ENCODE peak calls at places on chromosomes 1 and 21, in ten cellular contexts. One of them, this sample, is unnamed.

GRCh38 chr1:226981386-226981817 is 41.3 kb downstream of the COQ8A start:
- DNase-seq in dorsolateral prefrontal cortex: no peak
- DNase-seq in left ventricle myocardium inferior: no peak
- DNase-seq in hepatocyte: no peak
- DNase-seq in right lobe of liver: no peak
- DNase-seq in PC-9: no peak
- DNase-seq in astrocyte: no peak
- DNase-seq in body of pancreas: no peak
- DNase-seq in uterus: no peak
- DNase-seq in AG04450: no peak
- DNase-seq in this sample: no peak

GRCh38 chr1:172661107-172661506 is 2.2 kb downstream of the FASLG start:
- DNase-seq in hepatocyte: no peak
- DNase-seq in left ventricle myocardium inferior: no peak
- DNase-seq in uterus: no peak
- DNase-seq in astrocyte: no peak
- DNase-seq in right lobe of liver: no peak
- DNase-seq in body of pancreas: no peak
- DNase-seq in AG04450: no peak
- DNase-seq in dorsolateral prefrontal cortex: no peak
- DNase-seq in PC-9: no peak
- DNase-seq in this sample: no peak

GRCh38 chr21:40976198-40977114 is 129.5 kb upstream of the DSCAM start:
- DNase-seq in astrocyte: no peak
- DNase-seq in right lobe of liver: no peak
- DNase-seq in AG04450: no peak
- DNase-seq in body of pancreas: no peak
- DNase-seq in uterus: no peak
- DNase-seq in left ventricle myocardium inferior: no peak
- DNase-seq in hepatocyte: peak; percentile 3
- DNase-seq in PC-9: no peak
- DNase-seq in dorsolateral prefrontal cortex: no peak
- DNase-seq in this sample: no peak

GRCh38 chr1:228405200-228405978 is 1.2 kb downstream of the TRIM11 start:
- DNase-seq in astrocyte: no peak
- DNase-seq in uterus: no peak
- DNase-seq in left ventricle myocardium inferior: no peak
- DNase-seq in body of pancreas: no peak
- DNase-seq in PC-9: no peak
- DNase-seq in dorsolateral prefrontal cortex: no peak
- DNase-seq in right lobe of liver: no peak
- DNase-seq in AG04450: no peak
- DNase-seq in hepatocyte: no peak
- DNase-seq in this sample: no peak

GRCh38 chr1:26353976-26354820 is at the start of gene CRYBG2:
- DNase-seq in uterus: no peak
- DNase-seq in left ventricle myocardium inferior: no peak
- DNase-seq in astrocyte: no peak
- DNase-seq in hepatocyte: peak; percentile 87
- DNase-seq in body of pancreas: peak; percentile 27
- DNase-seq in dorsolateral prefrontal cortex: no peak
- DNase-seq in AG04450: no peak
- DNase-seq in right lobe of liver: no peak
- DNase-seq in PC-9: peak; percentile 90
- DNase-seq in this sample: peak; percentile 90

GRCh38 chr1:98546319-98546718 is 115.2 kb upstream of the SNX7 start:
- DNase-seq in astrocyte: peak; percentile 28
- DNase-seq in hepatocyte: no peak
- DNase-seq in uterus: no peak
- DNase-seq in right lobe of liver: no peak
- DNase-seq in left ventricle myocardium inferior: no peak
- DNase-seq in AG04450: no peak
- DNase-seq in body of pancreas: no peak
- DNase-seq in dorsolateral prefrontal cortex: no peak
- DNase-seq in PC-9: no peak
- DNase-seq in this sample: no peak

GRCh38 chr1:212630159-212630900 is 21.8 kb downstream of the ATF3 start:
- DNase-seq in hepatocyte: peak; percentile 80
- DNase-seq in PC-9: peak; percentile 44
- DNase-seq in AG04450: no peak
- DNase-seq in astrocyte: no peak
- DNase-seq in left ventricle myocardium inferior: peak; percentile 54
- DNase-seq in body of pancreas: peak; percentile 69
- DNase-seq in uterus: peak; percentile 51
- DNase-seq in dorsolateral prefrontal cortex: peak; percentile 48
- DNase-seq in right lobe of liver: peak; percentile 64
- DNase-seq in this sample: peak; percentile 68

GRCh38 chr1:220733090-220733569 is 15.0 kb upstream of the MTARC2 start:
- DNase-seq in right lobe of liver: peak; percentile 78
- DNase-seq in PC-9: peak; percentile 71
- DNase-seq in dorsolateral prefrontal cortex: peak; percentile 53
- DNase-seq in astrocyte: peak; percentile 66
- DNase-seq in uterus: peak; percentile 60
- DNase-seq in body of pancreas: peak; percentile 62
- DNase-seq in hepatocyte: peak; percentile 88
- DNase-seq in AG04450: peak; percentile 54
- DNase-seq in left ventricle myocardium inferior: peak; percentile 62
- DNase-seq in this sample: peak; percentile 89

GRCh38 chr1:220084460-220084859 is 5.1 kb downstream of the BPNT1 start:
- DNase-seq in hepatocyte: peak; percentile 6
- DNase-seq in astrocyte: no peak
- DNase-seq in right lobe of liver: no peak
- DNase-seq in dorsolateral prefrontal cortex: no peak
- DNase-seq in PC-9: peak; percentile 49
- DNase-seq in body of pancreas: no peak
- DNase-seq in AG04450: no peak
- DNase-seq in uterus: no peak
- DNase-seq in left ventricle myocardium inferior: no peak
- DNase-seq in this sample: no peak

GRCh38 chr1:36710008-36710407 is 227.3 kb upstream of the CSF3R start:
- DNase-seq in AG04450: no peak
- DNase-seq in uterus: no peak
- DNase-seq in left ventricle myocardium inferior: no peak
- DNase-seq in hepatocyte: no peak
- DNase-seq in dorsolateral prefrontal cortex: no peak
- DNase-seq in right lobe of liver: no peak
- DNase-seq in PC-9: no peak
- DNase-seq in astrocyte: no peak
- DNase-seq in body of pancreas: no peak
- DNase-seq in this sample: no peak

GRCh38 chr1:110187139-110187890 is 22.8 kb upstream of the KCNC4 start:
- DNase-seq in hepatocyte: no peak
- DNase-seq in astrocyte: no peak
- DNase-seq in body of pancreas: peak; percentile 38
- DNase-seq in uterus: no peak
- DNase-seq in dorsolateral prefrontal cortex: no peak
- DNase-seq in left ventricle myocardium inferior: no peak
- DNase-seq in AG04450: no peak
- DNase-seq in right lobe of liver: no peak
- DNase-seq in PC-9: peak; percentile 93
- DNase-seq in this sample: no peak

GRCh38 chr1:234997201-234998173 is 131.2 kb downstream of the TOMM20 start:
- DNase-seq in PC-9: peak; percentile 99
- DNase-seq in astrocyte: peak; percentile 99
- DNase-seq in left ventricle myocardium inferior: peak; percentile 98
- DNase-seq in right lobe of liver: peak; percentile 98
- DNase-seq in uterus: peak; percentile 96
- DNase-seq in dorsolateral prefrontal cortex: peak; percentile 98
- DNase-seq in body of pancreas: peak; percentile 91
- DNase-seq in hepatocyte: peak; percentile 87
- DNase-seq in AG04450: peak; percentile 93
- DNase-seq in this sample: peak; percentile 99

GRCh38 chr21:41242238-41242829 is 74.3 kb upstream of the FAM3B start:
- DNase-seq in dorsolateral prefrontal cortex: no peak
- DNase-seq in AG04450: no peak
- DNase-seq in left ventricle myocardium inferior: no peak
- DNase-seq in body of pancreas: no peak
- DNase-seq in astrocyte: no peak
- DNase-seq in right lobe of liver: no peak
- DNase-seq in PC-9: no peak
- DNase-seq in hepatocyte: no peak
- DNase-seq in uterus: no peak
- DNase-seq in this sample: no peak

GRCh38 chr1:115469703-115470476 is 131.8 kb upstream of the NGF start:
- DNase-seq in PC-9: peak; percentile 96
- DNase-seq in left ventricle myocardium inferior: peak; percentile 27
- DNase-seq in right lobe of liver: peak; percentile 58
- DNase-seq in AG04450: no peak
- DNase-seq in uterus: peak; percentile 47
- DNase-seq in body of pancreas: peak; percentile 68
- DNase-seq in astrocyte: peak; percentile 71
- DNase-seq in dorsolateral prefrontal cortex: peak; percentile 20
- DNase-seq in hepatocyte: peak; percentile 68
- DNase-seq in this sample: peak; percentile 75

DNA sequence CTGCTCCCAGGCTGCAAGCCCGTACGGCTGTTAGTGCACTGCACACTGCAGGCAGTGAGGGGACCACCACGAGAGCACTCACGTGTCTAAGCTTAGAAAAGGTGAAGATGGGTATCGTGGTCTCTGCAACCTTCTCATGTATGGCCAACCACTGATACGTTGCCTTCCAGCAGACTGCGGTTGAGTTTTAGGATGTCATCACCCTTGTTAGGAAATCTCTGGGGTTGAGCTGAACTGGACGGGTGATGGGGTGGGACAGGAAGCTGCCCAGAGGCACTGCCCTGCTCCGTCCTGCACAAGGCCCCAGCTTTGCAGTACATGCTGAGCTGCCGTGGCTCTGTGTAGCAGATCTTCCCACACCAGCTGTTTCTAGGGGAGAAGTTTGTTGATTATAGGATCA is 43.3 kb downstream of the FAAP20 start:
- DNase-seq in AG04450: no peak
- DNase-seq in right lobe of liver: no peak
- DNase-seq in hepatocyte: no peak
- DNase-seq in astrocyte: no peak
- DNase-seq in uterus: no peak
- DNase-seq in PC-9: no peak
- DNase-seq in body of pancreas: no peak
- DNase-seq in left ventricle myocardium inferior: no peak
- DNase-seq in dorsolateral prefrontal cortex: no peak
- DNase-seq in this sample: no peak
- TF ChIP-seq CTCF in AG04450: no peak
- TF ChIP-seq CTCF in right lobe of liver: no peak
- TF ChIP-seq CTCF in hepatocyte: no peak
- TF ChIP-seq CTCF in astrocyte: no peak
- TF ChIP-seq CTCF in uterus: no peak
- TF ChIP-seq CTCF in PC-9: no peak
- TF ChIP-seq CTCF in body of pancreas: no peak
- TF ChIP-seq CTCF in left ventricle myocardium inferior: no peak
- TF ChIP-seq CTCF in dorsolateral prefrontal cortex: no peak
- TF ChIP-seq CTCF in this sample: no peak

GRCh38 chr21:38875694-38876492 is 70.2 kb downstream of the ETS2 start:
- DNase-seq in left ventricle myocardium inferior: no peak
- DNase-seq in right lobe of liver: no peak
- DNase-seq in hepatocyte: no peak
- DNase-seq in astrocyte: peak; percentile 59
- DNase-seq in PC-9: no peak
- DNase-seq in uterus: no peak
- DNase-seq in body of pancreas: no peak
- DNase-seq in dorsolateral prefrontal cortex: no peak
- DNase-seq in AG04450: no peak
- DNase-seq in this sample: no peak

GRCh38 chr21:38869196-38869595 is 63.5 kb downstream of the ETS2 start:
- DNase-seq in dorsolateral prefrontal cortex: no peak
- DNase-seq in PC-9: no peak
- DNase-seq in uterus: no peak
- DNase-seq in AG04450: no peak
- DNase-seq in right lobe of liver: no peak
- DNase-seq in left ventricle myocardium inferior: no peak
- DNase-seq in body of pancreas: no peak
- DNase-seq in astrocyte: no peak
- DNase-seq in hepatocyte: no peak
- DNase-seq in this sample: no peak

DNA sequence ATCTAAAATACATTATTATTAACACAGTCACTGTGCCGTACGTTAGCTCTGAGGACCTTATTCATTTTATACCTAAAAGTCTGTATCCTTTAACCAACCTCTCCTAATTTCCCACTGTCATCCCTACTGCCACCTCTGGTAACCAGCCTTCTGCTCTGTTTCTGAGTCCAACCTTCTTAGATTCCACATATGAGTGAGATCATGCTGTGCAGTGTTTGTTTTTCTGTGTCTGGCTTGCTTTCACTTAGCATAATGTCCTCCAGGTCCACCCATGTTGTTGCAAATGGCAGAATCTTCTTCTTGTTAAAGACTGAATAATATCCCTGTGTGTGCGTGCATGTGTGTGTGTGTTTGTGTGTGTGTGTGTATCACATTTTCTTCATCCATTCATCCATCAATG is 64.2 kb downstream of the ETS2 start:
- DNase-seq in PC-9: no peak
- DNase-seq in astrocyte: no peak
- DNase-seq in hepatocyte: peak; percentile 17
- DNase-seq in dorsolateral prefrontal cortex: no peak
- DNase-seq in left ventricle myocardium inferior: no peak
- DNase-seq in uterus: no peak
- DNase-seq in AG04450: peak; percentile 16
- DNase-seq in body of pancreas: no peak
- DNase-seq in right lobe of liver: no peak
- DNase-seq in this sample: no peak
- TF ChIP-seq CTCF in PC-9: no peak
- TF ChIP-seq CTCF in astrocyte: no peak
- TF ChIP-seq CTCF in hepatocyte: peak; percentile 14
- TF ChIP-seq CTCF in dorsolateral prefrontal cortex: no peak
- TF ChIP-seq CTCF in left ventricle myocardium inferior: no peak
- TF ChIP-seq CTCF in uterus: no peak
- TF ChIP-seq CTCF in AG04450: peak; percentile 43
- TF ChIP-seq CTCF in body of pancreas: no peak
- TF ChIP-seq CTCF in right lobe of liver: peak; percentile 33
- TF ChIP-seq CTCF in this sample: no peak

DNA sequence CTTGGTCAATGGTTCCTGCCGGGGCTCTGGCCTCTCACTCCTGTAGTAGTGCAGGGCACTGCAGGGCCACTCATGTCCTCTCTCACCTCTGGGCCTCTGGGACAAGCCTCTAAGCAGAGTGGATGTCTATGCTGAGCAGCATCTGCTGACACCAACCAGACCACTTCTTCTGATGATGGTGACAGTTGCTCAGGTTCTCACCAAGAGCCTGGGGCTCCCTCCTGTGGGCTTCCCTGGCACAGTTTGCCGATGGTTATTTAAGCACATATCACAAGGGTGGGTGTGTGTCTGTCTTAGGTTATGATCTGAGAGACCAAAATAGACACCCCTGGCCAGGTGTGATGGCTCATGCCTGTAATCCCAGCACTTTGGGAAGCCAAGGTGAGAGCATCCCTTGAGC is 17.4 kb upstream of the GPR137B start:
- DNase-seq in AG04450: no peak
- DNase-seq in uterus: no peak
- DNase-seq in right lobe of liver: no peak
- DNase-seq in left ventricle myocardium inferior: no peak
- DNase-seq in dorsolateral prefrontal cortex: no peak
- DNase-seq in PC-9: no peak
- DNase-seq in body of pancreas: no peak
- DNase-seq in hepatocyte: no peak
- DNase-seq in astrocyte: no peak
- DNase-seq in this sample: no peak
- TF ChIP-seq CTCF in AG04450: no peak
- TF ChIP-seq CTCF in uterus: no peak
- TF ChIP-seq CTCF in right lobe of liver: no peak
- TF ChIP-seq CTCF in left ventricle myocardium inferior: no peak
- TF ChIP-seq CTCF in dorsolateral prefrontal cortex: no peak
- TF ChIP-seq CTCF in PC-9: no peak
- TF ChIP-seq CTCF in body of pancreas: no peak
- TF ChIP-seq CTCF in hepatocyte: no peak
- TF ChIP-seq CTCF in astrocyte: no peak
- TF ChIP-seq CTCF in this sample: no peak

GRCh38 chr1:94544706-94545490 is 3.3 kb upstream of the F3 start:
- DNase-seq in uterus: no peak
- DNase-seq in PC-9: peak; percentile 53
- DNase-seq in astrocyte: peak; percentile 85
- DNase-seq in right lobe of liver: no peak
- DNase-seq in hepatocyte: no peak
- DNase-seq in body of pancreas: no peak
- DNase-seq in dorsolateral prefrontal cortex: no peak
- DNase-seq in AG04450: no peak
- DNase-seq in left ventricle myocardium inferior: no peak
- DNase-seq in this sample: no peak
- TF ChIP-seq CTCF in uterus: no peak
- TF ChIP-seq CTCF in PC-9: no peak
- TF ChIP-seq CTCF in astrocyte: no peak
- TF ChIP-seq CTCF in right lobe of liver: no peak
- TF ChIP-seq CTCF in hepatocyte: no peak
- TF ChIP-seq CTCF in body of pancreas: no peak
- TF ChIP-seq CTCF in dorsolateral prefrontal cortex: no peak
- TF ChIP-seq CTCF in AG04450: peak; percentile 70
- TF ChIP-seq CTCF in left ventricle myocardium inferior: no peak
- TF ChIP-seq CTCF in this sample: no peak

This sample was measured in Calu3.